ENCODE peak calls at places on chromosomes 16 and 17, in five cellular contexts. One of them, this sample, is unnamed.

GRCh38 chr16:23847938-23848337 is 12.2 kb downstream of the PRKCB start:
- DNase-seq in ovary: no peak
- DNase-seq in GM23338: no peak
- DNase-seq in AG04449: no peak
- DNase-seq in colonic mucosa: no peak
- DNase-seq in this sample: no peak

GRCh38 chr16:55120408-55120807 is 189.7 kb downstream of the IRX5 start:
- DNase-seq in ovary: no peak
- DNase-seq in GM23338: peak; percentile 27
- DNase-seq in AG04449: no peak
- DNase-seq in colonic mucosa: no peak
- DNase-seq in this sample: no peak

GRCh38 chr16:57629516-57630401 is 1.3 kb downstream of the ADGRG1 start:
- DNase-seq in ovary: no peak
- DNase-seq in GM23338: no peak
- DNase-seq in AG04449: no peak
- DNase-seq in colonic mucosa: no peak
- DNase-seq in this sample: no peak

GRCh38 chr16:3458852-3459361 is 15.4 kb downstream of the NAA60 start:
- DNase-seq in ovary: no peak
- DNase-seq in GM23338: no peak
- DNase-seq in AG04449: no peak
- DNase-seq in colonic mucosa: peak; percentile 80
- DNase-seq in this sample: no peak

GRCh38 chr17:76063880-76064546 is 8.3 kb downstream of the SRP68 start:
- DNase-seq in ovary: no peak
- DNase-seq in GM23338: no peak
- DNase-seq in AG04449: no peak
- DNase-seq in colonic mucosa: no peak
- DNase-seq in this sample: no peak

GRCh38 chr16:74275031-74275636 is 21.5 kb upstream of the PSMD7 start:
- DNase-seq in ovary: no peak
- DNase-seq in GM23338: peak; percentile 19
- DNase-seq in AG04449: no peak
- DNase-seq in colonic mucosa: no peak
- DNase-seq in this sample: peak; percentile 6

GRCh38 chr16:35751191-35751941 is 2292.0 kb downstream of the TP53TG3F start:
- DNase-seq in ovary: no peak
- DNase-seq in GM23338: no peak
- DNase-seq in AG04449: no peak
- DNase-seq in colonic mucosa: no peak
- DNase-seq in this sample: no peak

GRCh38 chr17:53313746-53314145 is 509.0 kb upstream of the KIF2B start:
- DNase-seq in ovary: no peak
- DNase-seq in GM23338: no peak
- DNase-seq in AG04449: no peak
- DNase-seq in colonic mucosa: no peak
- DNase-seq in this sample: peak; percentile 8

GRCh38 chr17:55909776-55910175 is 158.9 kb downstream of the PCTP start:
- DNase-seq in ovary: no peak
- DNase-seq in GM23338: no peak
- DNase-seq in AG04449: no peak
- DNase-seq in colonic mucosa: no peak
- DNase-seq in this sample: no peak

GRCh38 chr16:26795184-26795583 is 271.5 kb upstream of the C16orf82 start:
- DNase-seq in ovary: no peak
- DNase-seq in GM23338: peak; percentile 29
- DNase-seq in AG04449: no peak
- DNase-seq in colonic mucosa: no peak
- DNase-seq in this sample: no peak

DNA sequence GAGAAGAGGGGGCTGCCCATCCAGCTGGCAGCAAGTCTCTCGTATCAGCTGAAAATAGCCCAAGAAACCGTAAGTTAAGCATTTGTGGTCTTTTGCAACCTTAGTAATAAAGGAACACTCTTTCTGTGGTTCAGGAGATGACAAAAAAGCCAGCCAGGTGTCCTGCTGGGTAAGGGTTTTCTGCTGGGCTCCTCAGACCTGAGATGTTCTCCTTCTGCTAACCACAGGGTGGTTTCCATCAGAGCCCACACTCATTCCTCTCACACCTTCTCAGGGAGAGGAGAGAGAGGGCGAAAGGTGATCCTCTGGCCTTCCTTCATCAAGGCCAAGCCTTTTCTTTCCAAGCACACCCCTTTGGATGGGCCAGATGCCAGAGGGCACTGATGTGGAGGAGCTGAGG is 70.7 kb downstream of the TEX14 start:
- DNase-seq in ovary: no peak
- DNase-seq in GM23338: no peak
- DNase-seq in AG04449: no peak
- DNase-seq in colonic mucosa: no peak
- DNase-seq in this sample: no peak
- H3K4me3 ChIP-seq in ovary: no peak overlapping the region
- H3K4me3 ChIP-seq in GM23338: no peak overlapping the region
- H3K4me3 ChIP-seq in AG04449: no peak overlapping the region
- H3K4me3 ChIP-seq in colonic mucosa: no peak overlapping the region
- H3K4me3 ChIP-seq in this sample: no peak overlapping the region

GRCh38 chr17:61461967-61462733 is 9.9 kb downstream of the TBX4 start:
- DNase-seq in ovary: no peak
- DNase-seq in GM23338: peak; percentile 52
- DNase-seq in AG04449: no peak
- DNase-seq in colonic mucosa: no peak
- DNase-seq in this sample: no peak

GRCh38 chr17:61464121-61464905 is 12.1 kb downstream of the TBX4 start:
- DNase-seq in ovary: no peak
- DNase-seq in GM23338: peak; percentile 63
- DNase-seq in AG04449: no peak
- DNase-seq in colonic mucosa: no peak
- DNase-seq in this sample: no peak

GRCh38 chr17:61461586-61461966 is 9.4 kb downstream of the TBX4 start:
- DNase-seq in ovary: no peak
- DNase-seq in GM23338: no peak
- DNase-seq in AG04449: no peak
- DNase-seq in colonic mucosa: peak; percentile 50
- DNase-seq in this sample: no peak

GRCh38 chr17:61462734-61463067 is 10.5 kb downstream of the TBX4 start:
- DNase-seq in ovary: no peak
- DNase-seq in GM23338: no peak
- DNase-seq in AG04449: no peak
- DNase-seq in colonic mucosa: no peak
- DNase-seq in this sample: no peak

GRCh38 chr17:61463068-61463980 is 11.1 kb downstream of the TBX4 start:
- DNase-seq in ovary: no peak
- DNase-seq in GM23338: peak; percentile 67
- DNase-seq in AG04449: no peak
- DNase-seq in colonic mucosa: no peak
- DNase-seq in this sample: no peak
- TF ChIP-seq CTCF in ovary: no peak
- TF ChIP-seq CTCF in GM23338: peak; percentile 60
- TF ChIP-seq CTCF in AG04449: no peak
- TF ChIP-seq CTCF in colonic mucosa: no peak
- TF ChIP-seq CTCF in this sample: peak; percentile 16

DNA sequence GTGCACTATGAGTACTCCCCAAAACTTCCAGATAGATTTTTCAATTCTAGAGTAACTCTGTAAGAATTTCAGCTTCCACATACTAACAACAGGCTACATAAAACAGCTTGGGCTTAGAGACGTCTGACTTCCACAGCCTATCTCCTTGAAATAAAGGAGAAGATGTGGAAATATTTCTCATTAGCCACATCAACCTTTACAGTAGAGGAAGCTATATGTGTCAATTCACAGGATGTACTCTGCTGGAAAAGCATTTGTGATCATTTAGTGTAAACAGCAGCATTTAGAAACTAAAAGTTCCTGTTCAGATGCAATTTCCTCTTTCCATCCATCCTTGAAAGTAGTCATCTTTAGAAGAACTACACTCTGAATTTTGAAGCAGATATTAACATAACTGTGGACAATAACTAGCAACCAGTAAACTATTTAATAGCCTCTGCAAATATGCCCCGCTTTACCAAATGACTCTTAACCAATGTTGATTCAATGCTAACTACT is 46.2 kb downstream of the XPO6 start:
- DNase-seq in ovary: no peak
- DNase-seq in GM23338: no peak
- DNase-seq in AG04449: no peak
- DNase-seq in colonic mucosa: no peak
- DNase-seq in this sample: no peak
- H3K4me3 ChIP-seq in ovary: no peak overlapping the region
- H3K4me3 ChIP-seq in GM23338: no peak overlapping the region
- H3K4me3 ChIP-seq in AG04449: no peak overlapping the region
- H3K4me3 ChIP-seq in colonic mucosa: no peak overlapping the region
- H3K4me3 ChIP-seq in this sample: no peak overlapping the region

DNA sequence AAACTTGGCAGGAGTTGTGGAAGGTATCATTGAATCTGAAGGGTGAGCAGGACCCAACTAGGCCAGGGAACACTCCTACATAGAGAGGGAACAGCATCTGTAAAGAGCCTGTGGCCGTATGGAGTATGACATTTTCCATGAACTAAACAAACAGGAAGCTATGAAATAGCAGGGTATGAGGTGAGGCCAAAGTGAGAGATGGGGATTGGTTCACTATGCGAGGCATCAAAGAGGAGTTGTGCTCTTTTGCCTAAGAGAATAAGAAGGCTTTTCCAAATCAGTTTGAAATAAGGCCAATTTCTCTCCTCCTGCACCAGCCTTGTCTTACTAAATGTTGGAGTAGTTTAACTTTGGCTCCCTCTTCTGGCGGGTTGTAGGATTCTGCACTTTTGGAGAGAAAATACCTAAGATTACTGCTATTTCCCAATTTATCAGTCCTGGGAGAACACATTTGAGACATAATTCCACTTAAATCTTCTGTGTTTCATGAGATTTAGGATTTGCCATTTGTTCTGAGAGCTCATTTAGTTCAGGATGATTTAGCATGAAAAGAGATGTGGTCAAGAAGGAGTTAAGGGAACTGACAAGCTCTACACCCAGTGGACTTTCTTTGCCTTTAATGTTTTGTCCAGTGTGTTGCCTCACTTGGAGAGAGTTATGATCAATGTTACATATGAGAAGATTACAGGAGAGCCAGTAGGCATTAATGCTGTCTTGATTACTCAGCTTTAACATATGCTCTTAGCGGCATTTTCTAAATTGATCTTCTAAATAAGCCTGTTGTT is 55.4 kb downstream of the TNRC6C start:
- DNase-seq in ovary: peak; percentile 15
- DNase-seq in GM23338: peak; percentile 83
- DNase-seq in AG04449: peak; percentile 29
- DNase-seq in colonic mucosa: peak; percentile 69
- DNase-seq in this sample: peak; percentile 77
- TF ChIP-seq CTCF in ovary: peak; percentile 63
- TF ChIP-seq CTCF in GM23338: peak; percentile 80
- TF ChIP-seq CTCF in AG04449: peak; percentile 55
- TF ChIP-seq CTCF in colonic mucosa: peak; percentile 74
- TF ChIP-seq CTCF in this sample: peak; percentile 75

GRCh38 chr17:29019475-29020181 is 13.8 kb upstream of the SEZ6 start:
- DNase-seq in ovary: no peak
- DNase-seq in GM23338: peak; percentile 81
- DNase-seq in AG04449: no peak
- DNase-seq in colonic mucosa: no peak
- DNase-seq in this sample: no peak
- H3K4me3 ChIP-seq in ovary: no peak overlapping the region
- H3K4me3 ChIP-seq in GM23338: peak overlapping the region; percentile 43
- H3K4me3 ChIP-seq in AG04449: no peak overlapping the region
- H3K4me3 ChIP-seq in colonic mucosa: no peak overlapping the region
- H3K4me3 ChIP-seq in this sample: no peak overlapping the region

DNA sequence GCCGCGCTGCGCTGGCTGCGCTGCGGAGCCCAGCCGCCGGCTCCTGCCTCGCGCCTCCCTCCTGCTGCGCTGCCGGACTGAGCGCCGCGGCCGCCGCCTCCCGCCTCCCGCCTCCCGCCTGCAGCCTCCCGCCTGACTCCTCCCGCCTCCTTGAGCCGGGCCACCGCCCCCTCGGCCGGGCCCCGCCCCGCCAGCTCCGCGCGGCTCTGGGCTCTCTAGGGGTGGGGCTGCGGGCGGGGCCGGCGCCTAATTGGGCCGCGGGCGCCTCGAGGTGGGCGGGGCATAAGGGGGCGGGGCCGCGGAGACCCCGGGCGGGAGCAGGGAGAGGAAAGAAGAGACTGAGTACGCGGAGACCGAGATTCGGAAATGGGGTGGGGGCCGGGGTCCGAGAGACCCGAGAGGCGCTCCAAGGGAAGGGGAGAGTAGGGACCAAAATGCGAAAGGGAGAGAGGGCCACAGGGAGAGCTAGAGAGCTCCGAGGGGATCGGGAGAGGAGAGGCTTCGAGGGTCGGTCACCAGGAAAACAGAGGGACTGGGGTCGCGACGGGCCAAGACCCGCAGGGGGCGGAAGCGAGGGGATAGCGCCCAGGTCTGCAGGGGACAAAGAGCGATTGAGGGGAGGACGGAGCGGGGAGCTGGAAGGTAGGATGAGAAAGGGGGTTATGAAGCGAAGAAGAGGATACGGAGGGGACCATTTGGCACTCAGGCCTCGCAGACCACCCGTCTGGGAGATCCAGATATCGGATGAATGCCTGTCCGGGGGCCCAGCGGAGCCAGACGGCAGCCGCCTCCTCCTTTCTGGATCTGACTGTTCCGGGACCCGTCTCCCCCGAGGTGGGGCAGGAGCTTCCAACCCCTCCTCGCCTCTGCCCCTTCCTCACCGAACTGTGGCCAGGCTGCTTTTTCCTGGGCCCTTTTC is at the start of gene C1QL1:
- DNase-seq in ovary: peak; percentile 92
- DNase-seq in GM23338: peak; percentile 96
- DNase-seq in AG04449: no peak
- DNase-seq in colonic mucosa: peak; percentile 92
- DNase-seq in this sample: peak; percentile 56
- TF ChIP-seq CTCF in ovary: no peak
- TF ChIP-seq CTCF in GM23338: peak; percentile 59
- TF ChIP-seq CTCF in AG04449: peak; percentile 20
- TF ChIP-seq CTCF in colonic mucosa: no peak
- TF ChIP-seq CTCF in this sample: peak; percentile 16

GRCh38 chr16:86395477-86395876 is 114.8 kb upstream of the FOXF1 start:
- DNase-seq in ovary: no peak
- DNase-seq in GM23338: no peak
- DNase-seq in AG04449: no peak
- DNase-seq in colonic mucosa: no peak
- DNase-seq in this sample: no peak

GRCh38 chr16:86396318-86396882 is 113.9 kb upstream of the FOXF1 start:
- DNase-seq in ovary: no peak
- DNase-seq in GM23338: no peak
- DNase-seq in AG04449: no peak
- DNase-seq in colonic mucosa: no peak
- DNase-seq in this sample: peak; percentile 88

GRCh38 chr16:86398201-86398600 is 112.1 kb upstream of the FOXF1 start:
- DNase-seq in ovary: no peak
- DNase-seq in GM23338: no peak
- DNase-seq in AG04449: no peak
- DNase-seq in colonic mucosa: no peak
- DNase-seq in this sample: no peak

GRCh38 chr16:86398622-86399021 is 111.7 kb upstream of the FOXF1 start:
- DNase-seq in ovary: no peak
- DNase-seq in GM23338: no peak
- DNase-seq in AG04449: no peak
- DNase-seq in colonic mucosa: no peak
- DNase-seq in this sample: no peak

DNA sequence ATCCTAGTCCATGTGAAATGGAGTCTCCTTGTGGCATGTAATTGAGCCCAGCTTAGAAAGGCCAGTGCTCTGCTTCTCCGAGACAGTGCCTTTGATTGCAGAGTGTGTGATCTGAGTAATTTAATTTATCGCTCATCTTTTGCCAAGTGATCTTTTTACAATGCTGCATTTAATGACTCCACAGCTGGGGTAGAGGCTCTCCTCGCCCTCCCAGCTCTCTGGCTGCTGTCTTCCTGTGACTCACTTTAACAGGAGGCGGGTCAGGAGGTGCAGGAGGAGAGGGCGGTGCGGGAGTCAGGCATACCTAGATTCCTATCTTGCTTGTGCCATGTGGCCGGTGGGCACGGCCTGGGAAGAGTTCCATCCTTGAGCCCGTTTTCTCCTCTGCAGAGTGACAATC is 113.4 kb upstream of the FOXF1 start:
- DNase-seq in ovary: no peak
- DNase-seq in GM23338: no peak
- DNase-seq in AG04449: peak; percentile 65
- DNase-seq in colonic mucosa: peak; percentile 38
- DNase-seq in this sample: peak; percentile 77
- H3K4me3 ChIP-seq in ovary: no peak overlapping the region
- H3K4me3 ChIP-seq in GM23338: no peak overlapping the region
- H3K4me3 ChIP-seq in AG04449: peak overlapping the region; percentile 44
- H3K4me3 ChIP-seq in colonic mucosa: no peak overlapping the region
- H3K4me3 ChIP-seq in this sample: peak overlapping the region; percentile 25